ENCODE peak calls at places on chromosomes 3 and 15, in eight cellular contexts. One of them, this sample, is unnamed.

GRCh38 chr3:58251653-58252052 is 14.1 kb downstream of the ABHD6 start:
- DNase-seq in MM.1S: no peak
- DNase-seq in neural progenitor cell: no peak
- DNase-seq in fibroblast of pulmonary artery: no peak
- DNase-seq in CD8-positive, alpha-beta memory T cell: no peak
- DNase-seq in adrenal gland: no peak
- DNase-seq in fibroblast of lung: no peak
- DNase-seq in brain microvascular endothelial cell: no peak
- DNase-seq in this sample: no peak

GRCh38 chr3:80550154-80550553 is 782.4 kb upstream of the ROBO1 start:
- DNase-seq in MM.1S: no peak
- DNase-seq in neural progenitor cell: no peak
- DNase-seq in fibroblast of pulmonary artery: no peak
- DNase-seq in CD8-positive, alpha-beta memory T cell: no peak
- DNase-seq in adrenal gland: no peak
- DNase-seq in fibroblast of lung: no peak
- DNase-seq in brain microvascular endothelial cell: no peak
- DNase-seq in this sample: no peak

GRCh38 chr3:71789922-71790321 is 5.0 kb upstream of the PROK2 start:
- DNase-seq in MM.1S: no peak
- DNase-seq in neural progenitor cell: no peak
- DNase-seq in fibroblast of pulmonary artery: no peak
- DNase-seq in CD8-positive, alpha-beta memory T cell: no peak
- DNase-seq in adrenal gland: no peak
- DNase-seq in fibroblast of lung: no peak
- DNase-seq in brain microvascular endothelial cell: no peak
- DNase-seq in this sample: no peak

GRCh38 chr3:58613236-58614132 is 36.3 kb upstream of the FAM107A start:
- DNase-seq in MM.1S: no peak
- DNase-seq in neural progenitor cell: no peak
- DNase-seq in fibroblast of pulmonary artery: no peak
- DNase-seq in CD8-positive, alpha-beta memory T cell: no peak
- DNase-seq in adrenal gland: no peak
- DNase-seq in fibroblast of lung: no peak
- DNase-seq in brain microvascular endothelial cell: no peak
- DNase-seq in this sample: no peak

GRCh38 chr3:197533396-197534347 is 22.1 kb downstream of the BDH1 start:
- DNase-seq in MM.1S: no peak
- DNase-seq in neural progenitor cell: no peak
- DNase-seq in fibroblast of pulmonary artery: peak
- DNase-seq in CD8-positive, alpha-beta memory T cell: no peak
- DNase-seq in adrenal gland: no peak
- DNase-seq in fibroblast of lung: no peak
- DNase-seq in brain microvascular endothelial cell: no peak
- DNase-seq in this sample: no peak

GRCh38 chr3:181298421-181298820 is 308.9 kb upstream of the DNAJC19 start:
- DNase-seq in MM.1S: no peak
- DNase-seq in neural progenitor cell: no peak
- DNase-seq in fibroblast of pulmonary artery: no peak
- DNase-seq in CD8-positive, alpha-beta memory T cell: no peak
- DNase-seq in adrenal gland: no peak
- DNase-seq in fibroblast of lung: no peak
- DNase-seq in brain microvascular endothelial cell: no peak
- DNase-seq in this sample: no peak

GRCh38 chr3:31132132-31132769 is 237.8 kb upstream of the GADL1 start:
- DNase-seq in MM.1S: peak
- DNase-seq in neural progenitor cell: peak
- DNase-seq in fibroblast of pulmonary artery: peak
- DNase-seq in CD8-positive, alpha-beta memory T cell: no peak
- DNase-seq in adrenal gland: no peak
- DNase-seq in fibroblast of lung: peak
- DNase-seq in brain microvascular endothelial cell: peak
- DNase-seq in this sample: no peak

GRCh38 chr3:139427283-139428060 is 38.0 kb upstream of the COPB2 start:
- DNase-seq in MM.1S: peak
- DNase-seq in neural progenitor cell: peak
- DNase-seq in fibroblast of pulmonary artery: peak
- DNase-seq in CD8-positive, alpha-beta memory T cell: no peak
- DNase-seq in adrenal gland: peak
- DNase-seq in fibroblast of lung: peak
- DNase-seq in brain microvascular endothelial cell: peak
- DNase-seq in this sample: no peak

GRCh38 chr3:183427206-183428139 is 946 bp downstream of the MCF2L2 start:
- DNase-seq in MM.1S: no peak
- DNase-seq in neural progenitor cell: peak
- DNase-seq in fibroblast of pulmonary artery: no peak
- DNase-seq in CD8-positive, alpha-beta memory T cell: no peak
- DNase-seq in adrenal gland: no peak
- DNase-seq in fibroblast of lung: no peak
- DNase-seq in brain microvascular endothelial cell: no peak
- DNase-seq in this sample: no peak

GRCh38 chr3:8579101-8579500 is 65.5 kb downstream of the SSUH2 start:
- DNase-seq in MM.1S: no peak
- DNase-seq in neural progenitor cell: no peak
- DNase-seq in fibroblast of pulmonary artery: peak
- DNase-seq in CD8-positive, alpha-beta memory T cell: no peak
- DNase-seq in adrenal gland: no peak
- DNase-seq in fibroblast of lung: no peak
- DNase-seq in brain microvascular endothelial cell: no peak
- DNase-seq in this sample: no peak

GRCh38 chr3:156181509-156181908 is 61.1 kb downstream of the KCNAB1 start:
- DNase-seq in MM.1S: no peak
- DNase-seq in neural progenitor cell: no peak
- DNase-seq in fibroblast of pulmonary artery: peak
- DNase-seq in CD8-positive, alpha-beta memory T cell: no peak
- DNase-seq in adrenal gland: no peak
- DNase-seq in fibroblast of lung: peak
- DNase-seq in brain microvascular endothelial cell: peak
- DNase-seq in this sample: no peak

GRCh38 chr3:7518471-7518870 is 657.6 kb downstream of the GRM7 start:
- DNase-seq in MM.1S: no peak
- DNase-seq in neural progenitor cell: no peak
- DNase-seq in fibroblast of pulmonary artery: peak
- DNase-seq in CD8-positive, alpha-beta memory T cell: no peak
- DNase-seq in adrenal gland: no peak
- DNase-seq in fibroblast of lung: peak
- DNase-seq in brain microvascular endothelial cell: no peak
- DNase-seq in this sample: no peak

DNA sequence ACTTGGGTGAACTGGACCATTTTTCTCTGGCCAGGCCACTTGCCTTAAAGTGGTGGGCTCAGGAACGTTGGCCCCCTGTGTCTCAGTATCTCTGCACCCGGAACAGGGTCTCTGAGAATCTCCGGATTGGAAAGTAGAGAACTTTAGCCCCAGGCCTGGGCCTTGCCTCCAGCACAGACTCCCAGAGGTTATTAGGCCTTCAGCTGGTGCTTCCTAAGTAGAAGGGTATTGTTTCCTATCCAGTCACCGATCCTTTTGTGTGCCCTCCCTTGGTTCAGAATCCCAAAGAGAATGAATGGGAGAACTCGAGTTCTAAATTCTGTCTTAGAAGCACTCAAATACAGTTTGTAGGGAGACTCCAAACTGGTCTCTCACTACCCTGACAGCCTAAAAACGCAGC is 48.2 kb upstream of the SLC4A7 start:
- DNase-seq in MM.1S: no peak
- DNase-seq in neural progenitor cell: peak
- DNase-seq in fibroblast of pulmonary artery: no peak
- DNase-seq in CD8-positive, alpha-beta memory T cell: no peak
- DNase-seq in adrenal gland: no peak
- DNase-seq in fibroblast of lung: no peak
- DNase-seq in brain microvascular endothelial cell: no peak
- DNase-seq in this sample: no peak
- H3K4me3 ChIP-seq in MM.1S: no peak
- H3K4me3 ChIP-seq in neural progenitor cell: no peak
- H3K4me3 ChIP-seq in fibroblast of pulmonary artery: no peak
- H3K4me3 ChIP-seq in CD8-positive, alpha-beta memory T cell: no peak
- H3K4me3 ChIP-seq in adrenal gland: no peak
- H3K4me3 ChIP-seq in fibroblast of lung: no peak
- H3K4me3 ChIP-seq in brain microvascular endothelial cell: no peak
- H3K4me3 ChIP-seq in this sample: no peak

GRCh38 chr3:99365396-99365795 is 273.0 kb upstream of the COL8A1 start:
- DNase-seq in MM.1S: no peak
- DNase-seq in neural progenitor cell: no peak
- DNase-seq in fibroblast of pulmonary artery: no peak
- DNase-seq in CD8-positive, alpha-beta memory T cell: no peak
- DNase-seq in adrenal gland: no peak
- DNase-seq in fibroblast of lung: no peak
- DNase-seq in brain microvascular endothelial cell: no peak
- DNase-seq in this sample: no peak
- H3K4me3 ChIP-seq in MM.1S: no peak
- H3K4me3 ChIP-seq in neural progenitor cell: no peak
- H3K4me3 ChIP-seq in fibroblast of pulmonary artery: no peak
- H3K4me3 ChIP-seq in CD8-positive, alpha-beta memory T cell: no peak
- H3K4me3 ChIP-seq in adrenal gland: no peak
- H3K4me3 ChIP-seq in fibroblast of lung: no peak
- H3K4me3 ChIP-seq in brain microvascular endothelial cell: no peak
- H3K4me3 ChIP-seq in this sample: no peak

GRCh38 chr3:10992017-10992945 is at the start of gene SLC6A1:
- DNase-seq in MM.1S: no peak
- DNase-seq in neural progenitor cell: peak
- DNase-seq in fibroblast of pulmonary artery: no peak
- DNase-seq in CD8-positive, alpha-beta memory T cell: no peak
- DNase-seq in adrenal gland: peak
- DNase-seq in fibroblast of lung: peak
- DNase-seq in brain microvascular endothelial cell: no peak
- DNase-seq in this sample: no peak
- H3K4me3 ChIP-seq in MM.1S: no peak
- H3K4me3 ChIP-seq in neural progenitor cell: peak
- H3K4me3 ChIP-seq in fibroblast of pulmonary artery: no peak
- H3K4me3 ChIP-seq in CD8-positive, alpha-beta memory T cell: no peak
- H3K4me3 ChIP-seq in adrenal gland: no peak
- H3K4me3 ChIP-seq in fibroblast of lung: no peak
- H3K4me3 ChIP-seq in brain microvascular endothelial cell: peak
- H3K4me3 ChIP-seq in this sample: no peak

DNA sequence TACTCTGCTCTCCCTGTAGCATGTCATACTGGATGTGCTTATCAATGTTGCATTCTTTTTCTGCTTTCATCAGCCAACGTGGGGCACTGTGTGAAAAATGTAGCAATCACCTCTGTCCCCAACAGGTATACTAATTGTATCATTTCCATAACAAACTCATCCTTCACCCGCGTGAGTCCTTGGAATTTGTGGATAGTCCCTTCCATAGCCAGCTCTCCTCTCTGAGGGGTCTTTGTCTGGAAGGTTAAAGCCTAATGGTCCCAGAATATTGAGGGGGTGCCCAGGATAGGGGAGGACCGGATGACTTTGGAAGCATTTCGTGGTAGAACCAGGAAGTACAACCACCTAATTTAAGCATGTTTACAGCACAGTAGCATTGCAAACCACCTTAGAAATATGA is 124.6 kb downstream of the FOXB1 start:
- DNase-seq in MM.1S: no peak
- DNase-seq in neural progenitor cell: no peak
- DNase-seq in fibroblast of pulmonary artery: no peak
- DNase-seq in CD8-positive, alpha-beta memory T cell: no peak
- DNase-seq in adrenal gland: no peak
- DNase-seq in fibroblast of lung: no peak
- DNase-seq in brain microvascular endothelial cell: no peak
- DNase-seq in this sample: no peak
- H3K4me3 ChIP-seq in MM.1S: no peak
- H3K4me3 ChIP-seq in neural progenitor cell: no peak
- H3K4me3 ChIP-seq in fibroblast of pulmonary artery: no peak
- H3K4me3 ChIP-seq in CD8-positive, alpha-beta memory T cell: no peak
- H3K4me3 ChIP-seq in adrenal gland: no peak
- H3K4me3 ChIP-seq in fibroblast of lung: no peak
- H3K4me3 ChIP-seq in brain microvascular endothelial cell: no peak
- H3K4me3 ChIP-seq in this sample: no peak

GRCh38 chr3:49119036-49119435 is 1.6 kb downstream of the USP19 start:
- DNase-seq in MM.1S: no peak
- DNase-seq in neural progenitor cell: no peak
- DNase-seq in fibroblast of pulmonary artery: peak
- DNase-seq in CD8-positive, alpha-beta memory T cell: no peak
- DNase-seq in adrenal gland: peak
- DNase-seq in fibroblast of lung: peak
- DNase-seq in brain microvascular endothelial cell: no peak
- DNase-seq in this sample: no peak
- H3K4me3 ChIP-seq in MM.1S: no peak
- H3K4me3 ChIP-seq in neural progenitor cell: no peak
- H3K4me3 ChIP-seq in fibroblast of pulmonary artery: peak
- H3K4me3 ChIP-seq in CD8-positive, alpha-beta memory T cell: peak
- H3K4me3 ChIP-seq in adrenal gland: no peak
- H3K4me3 ChIP-seq in fibroblast of lung: peak
- H3K4me3 ChIP-seq in brain microvascular endothelial cell: no peak
- H3K4me3 ChIP-seq in this sample: no peak

GRCh38 chr3:3744826-3745225 is 54.4 kb upstream of the LRRN1 start:
- DNase-seq in MM.1S: no peak
- DNase-seq in neural progenitor cell: no peak
- DNase-seq in fibroblast of pulmonary artery: no peak
- DNase-seq in CD8-positive, alpha-beta memory T cell: no peak
- DNase-seq in adrenal gland: no peak
- DNase-seq in fibroblast of lung: no peak
- DNase-seq in brain microvascular endothelial cell: no peak
- DNase-seq in this sample: no peak
- H3K4me3 ChIP-seq in MM.1S: no peak
- H3K4me3 ChIP-seq in neural progenitor cell: no peak
- H3K4me3 ChIP-seq in fibroblast of pulmonary artery: no peak
- H3K4me3 ChIP-seq in CD8-positive, alpha-beta memory T cell: no peak
- H3K4me3 ChIP-seq in adrenal gland: no peak
- H3K4me3 ChIP-seq in fibroblast of lung: no peak
- H3K4me3 ChIP-seq in brain microvascular endothelial cell: no peak
- H3K4me3 ChIP-seq in this sample: no peak

GRCh38 chr3:147945968-147946519 is 536.9 kb downstream of the ZIC1 start:
- DNase-seq in MM.1S: peak
- DNase-seq in neural progenitor cell: peak
- DNase-seq in fibroblast of pulmonary artery: peak
- DNase-seq in CD8-positive, alpha-beta memory T cell: no peak
- DNase-seq in adrenal gland: peak
- DNase-seq in fibroblast of lung: peak
- DNase-seq in brain microvascular endothelial cell: peak
- DNase-seq in this sample: no peak
- H3K4me3 ChIP-seq in MM.1S: peak
- H3K4me3 ChIP-seq in neural progenitor cell: no peak
- H3K4me3 ChIP-seq in fibroblast of pulmonary artery: peak
- H3K4me3 ChIP-seq in CD8-positive, alpha-beta memory T cell: no peak
- H3K4me3 ChIP-seq in adrenal gland: no peak
- H3K4me3 ChIP-seq in fibroblast of lung: peak
- H3K4me3 ChIP-seq in brain microvascular endothelial cell: peak
- H3K4me3 ChIP-seq in this sample: no peak